ENCODE peak calls at places on chromosome 13, in ten cellular contexts. L, G, O, Z, F, P, X, I, J and U are unnamed samples.

GRCh38 chr13:112702983-112703379 is 13.1 kb downstream of the ATP11A start:
- DNase-seq in L (no peak), G (no peak), O (no peak), Z (no peak), F (no peak), P (no peak), X (no peak), I (no peak), J (no peak), U (peak; percentile 2)

GRCh38 chr13:113723400-113724015 is 35.5 kb upstream of the TMEM255B start:
- DNase-seq in L (no peak), G (no peak), O (no peak), Z (no peak), F (no peak), P (peak; percentile 32), X (no peak), I (no peak), J (no peak), U (no peak)

GRCh38 chr13:38308736-38309135 is 40.9 kb upstream of the UFM1 start:
- DNase-seq in L (peak; percentile 63), G (no peak), O (no peak), Z (no peak), F (peak; percentile 89), P (no peak), X (no peak), I (no peak), J (no peak), U (no peak)

GRCh38 chr13:93116809-93117208 is 109.8 kb upstream of the GPC6 start:
- DNase-seq in L (no peak), G (no peak), O (no peak), Z (no peak), F (no peak), P (no peak), X (no peak), I (no peak), J (no peak), U (no peak)

GRCh38 chr13:76792680-76793334 is 93.4 kb downstream of the KCTD12 start:
- DNase-seq in L (peak; percentile 66), G (no peak), O (peak; percentile 28), Z (no peak), F (no peak), P (no peak), X (no peak), I (peak; percentile 44), J (no peak), U (no peak)

GRCh38 chr13:45381196-45381595 is 37.0 kb downstream of the SLC25A30 start:
- DNase-seq in L (no peak), G (no peak), O (no peak), Z (no peak), F (no peak), P (no peak), X (no peak), I (no peak), J (no peak), U (no peak)

GRCh38 chr13:39942901-39943273 is 287.4 kb downstream of the COG6 start:
- DNase-seq in L (peak; percentile 57), G (no peak), O (peak; percentile 56), Z (no peak), F (peak; percentile 28), P (peak; percentile 68), X (peak; percentile 81), I (peak; percentile 75), J (peak; percentile 77), U (peak; percentile 87)

GRCh38 chr13:40819797-40820315 is 30.4 kb downstream of the SLC25A15 start:
- DNase-seq in L (no peak), G (no peak), O (no peak), Z (no peak), F (no peak), P (no peak), X (no peak), I (no peak), J (no peak), U (no peak)

GRCh38 chr13:74683411-74683810 is 549.2 kb upstream of the KLF12 start:
- DNase-seq in L (no peak), G (no peak), O (no peak), Z (no peak), F (no peak), P (no peak), X (no peak), I (no peak), J (no peak), U (no peak)

GRCh38 chr13:107271226-107271625 is 703.3 kb upstream of the ARGLU1 start:
- DNase-seq in L (peak; percentile 50), G (no peak), O (no peak), Z (no peak), F (no peak), P (no peak), X (no peak), I (no peak), J (no peak), U (no peak)

GRCh38 chr13:94030415-94031119 is 448.9 kb downstream of the DCT start:
- DNase-seq in L (no peak), G (no peak), O (no peak), Z (peak; percentile 41), F (no peak), P (no peak), X (peak; percentile 48), I (no peak), J (no peak), U (no peak)

GRCh38 chr13:43085545-43085944 is 62.2 kb downstream of the DNAJC15 start:
- DNase-seq in L (peak; percentile 61), G (no peak), O (no peak), Z (no peak), F (no peak), P (no peak), X (peak; percentile 42), I (no peak), J (peak; percentile 52), U (no peak)

GRCh38 chr13:60690607-60691006 is 293.6 kb downstream of the TDRD3 start:
- DNase-seq in L (no peak), G (no peak), O (no peak), Z (no peak), F (no peak), P (no peak), X (no peak), I (no peak), J (no peak), U (no peak)

GRCh38 chr13:60689571-60689970 is 292.6 kb downstream of the TDRD3 start:
- DNase-seq in L (no peak), G (no peak), O (no peak), Z (no peak), F (no peak), P (no peak), X (no peak), I (no peak), J (no peak), U (no peak)

GRCh38 chr13:60691268-60691667 is 294.2 kb downstream of the TDRD3 start:
- DNase-seq in L (no peak), G (no peak), O (no peak), Z (no peak), F (no peak), P (no peak), X (no peak), I (no peak), J (no peak), U (no peak)

DNA sequence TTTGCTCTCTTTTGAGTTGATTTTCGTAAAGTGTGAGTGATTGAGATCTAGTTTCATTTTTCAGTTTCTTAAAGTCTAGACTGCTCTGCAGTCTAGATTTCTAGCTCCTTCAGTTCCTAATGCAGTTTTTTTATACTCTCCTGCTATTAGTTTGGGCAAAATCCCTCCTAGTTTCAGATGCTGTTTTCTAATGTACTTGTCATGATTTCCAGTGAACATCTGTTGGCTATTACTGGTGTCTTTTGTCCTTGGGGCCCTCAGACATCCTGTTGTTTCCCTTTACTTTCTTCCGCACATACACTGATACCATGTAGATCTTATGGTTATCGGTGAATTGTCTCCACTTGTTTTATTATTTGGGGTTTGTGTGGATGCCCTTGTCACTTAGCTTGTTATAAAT is 292.1 kb downstream of the TDRD3 start:
- DNase-seq in L (no peak), G (no peak), O (no peak), Z (no peak), F (no peak), P (no peak), X (no peak), I (no peak), J (no peak), U (no peak)
- H3K36me3 ChIP-seq in L (no peaks in the 10 kb centered on the region), G (no peaks in the 10 kb centered on the region), O (no peaks in the 10 kb centered on the region), Z (no peaks in the 10 kb centered on the region), F (no peaks in the 10 kb centered on the region), P (no peaks in the 10 kb centered on the region), X (no peaks in the 10 kb centered on the region), I (no peaks in the 10 kb centered on the region), J (no peaks in the 10 kb centered on the region), U (no peaks in the 10 kb centered on the region)

DNA sequence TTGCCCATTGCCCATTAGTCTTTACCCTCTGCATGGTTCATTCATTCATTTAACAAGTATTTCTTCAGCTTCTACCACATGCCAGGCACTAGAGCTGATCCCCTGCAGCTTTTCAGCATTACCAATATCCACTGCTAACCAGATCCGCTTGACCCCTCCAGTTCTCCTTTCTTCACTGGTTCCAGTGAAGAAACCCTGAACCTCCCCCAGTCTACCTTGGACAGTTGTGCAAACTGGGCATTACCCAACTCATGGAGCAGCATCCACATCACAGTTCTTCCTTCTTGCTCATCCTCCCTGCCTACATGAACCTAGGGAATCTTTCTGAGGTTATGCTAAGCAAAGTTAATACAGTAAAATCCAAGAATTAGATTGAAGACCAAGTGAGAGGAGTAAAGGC is 78.8 kb upstream of the SERP2 start:
- DNase-seq in L (no peak), G (no peak), O (no peak), Z (no peak), F (no peak), P (no peak), X (no peak), I (no peak), J (no peak), U (no peak)
- H3K4me1 ChIP-seq in L (peaks cover 10% of the 10 kb centered on the region), G (peaks cover 30% of the 10 kb centered on the region), O (peaks cover 4% of the 10 kb centered on the region), Z (peaks cover 20% of the 10 kb centered on the region), F (peaks cover 5% of the 10 kb centered on the region), P (peaks cover 9% of the 10 kb centered on the region), X (peaks cover 10% of the 10 kb centered on the region), I (no peaks in the 10 kb centered on the region), J (peaks cover 3% of the 10 kb centered on the region), U (no peaks in the 10 kb centered on the region)

DNA sequence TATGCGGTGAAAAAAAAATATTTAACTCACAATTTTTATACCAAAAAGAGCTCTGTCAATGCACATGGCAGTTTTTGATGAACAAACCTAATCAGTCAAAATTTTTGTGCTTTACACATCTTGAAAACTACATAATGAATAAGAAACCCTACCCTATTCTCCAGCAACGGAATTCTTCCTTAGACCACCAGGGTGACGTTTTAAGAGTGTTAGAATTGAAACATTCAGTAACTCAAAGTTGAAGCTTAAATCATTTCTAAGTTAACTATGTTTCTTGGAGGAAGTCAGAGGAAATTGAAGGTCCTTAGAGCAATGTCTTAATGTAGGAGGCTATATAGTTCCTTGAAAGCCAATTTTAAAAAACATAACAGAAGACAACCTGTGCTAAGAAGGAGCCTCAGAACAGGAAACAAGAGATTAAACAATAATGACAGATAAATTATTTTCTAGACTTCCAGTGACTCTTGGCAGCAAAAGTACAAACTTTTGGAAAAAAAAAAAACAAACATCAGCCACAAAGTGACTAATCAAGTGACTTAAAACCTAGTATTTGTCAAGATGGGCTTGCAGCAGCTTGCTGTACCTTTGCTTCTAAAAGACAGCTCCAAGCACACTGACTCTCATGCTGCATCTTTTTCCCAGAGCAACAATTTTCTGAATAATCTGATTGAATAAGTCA is 6.2 kb downstream of the SPRY2 start:
- DNase-seq in L (peak; percentile 43), G (no peak), O (no peak), Z (no peak), F (no peak), P (no peak), X (no peak), I (no peak), J (no peak), U (no peak)
- H3K36me3 ChIP-seq in L (peaks cover 13% of the 10 kb centered on the region), G (peaks cover 8% of the 10 kb centered on the region), O (no peaks in the 10 kb centered on the region), Z (no peaks in the 10 kb centered on the region), F (peaks cover 11% of the 10 kb centered on the region), P (peaks cover 17% of the 10 kb centered on the region), X (peaks cover 23% of the 10 kb centered on the region), I (no peaks in the 10 kb centered on the region), J (no peaks in the 10 kb centered on the region), U (peaks cover 12% of the 10 kb centered on the region)

GRCh38 chr13:98897706-98898105 is 80.2 kb downstream of the DOCK9 start:
- DNase-seq in L (no peak), G (no peak), O (no peak), Z (no peak), F (no peak), P (no peak), X (no peak), I (no peak), J (no peak), U (no peak)
- H3K4me1 ChIP-seq in L (peaks cover 3% of the 10 kb centered on the region), G (peaks cover 7% of the 10 kb centered on the region), O (no peaks in the 10 kb centered on the region), Z (peaks cover 3% of the 10 kb centered on the region), F (peaks cover 11% of the 10 kb centered on the region), P (peaks cover 9% of the 10 kb centered on the region), X (no peaks in the 10 kb centered on the region), I (no peaks in the 10 kb centered on the region), J (no peaks in the 10 kb centered on the region), U (no peaks in the 10 kb centered on the region)